ENCODE peak calls at places on chromosomes 5 and 9, in six cellular contexts. B is HepG2, D is uterus, P is NB4, K is stomach, G is IMR-90. Q is an unnamed sample.

GRCh38 chr5:43332401-43332800 is 19.2 kb upstream of the HMGCS1 start:
- DNase-seq in B (no peak), D (no peak), P (no peak), K (no peak), G (no peak), Q (no peak)

GRCh38 chr5:1845696-1846095 is 37.0 kb downstream of the IRX4 start:
- DNase-seq in B (no peak), D (no peak), P (no peak), K (no peak), G (no peak), Q (no peak)

GRCh38 chr9:15176821-15177220 is 130.2 kb downstream of the TTC39B start:
- DNase-seq in B (no peak), D (no peak), P (no peak), K (no peak), G (no peak), Q (no peak)

GRCh38 chr9:33498387-33498786 is 24.7 kb upstream of the NOL6 start:
- DNase-seq in B (no peak), D (no peak), P (peak; percentile 48), K (no peak), G (peak; percentile 20), Q (no peak)

GRCh38 chr5:32664523-32664922 is 46.6 kb upstream of the NPR3 start:
- DNase-seq in B (no peak), D (no peak), P (no peak), K (no peak), G (no peak), Q (no peak)

GRCh38 chr9:38054653-38055052 is 14.4 kb downstream of the SHB start:
- DNase-seq in B (no peak), D (no peak), P (no peak), K (no peak), G (no peak), Q (no peak)

GRCh38 chr9:76313771-76314170 is 80.5 kb downstream of the RFK start:
- DNase-seq in B (no peak), D (no peak), P (no peak), K (no peak), G (no peak), Q (no peak)

GRCh38 chr9:75111019-75111622 is 22.8 kb downstream of the OSTF1 start:
- DNase-seq in B (no peak), D (no peak), P (no peak), K (peak; percentile 39), G (no peak), Q (no peak)

GRCh38 chr9:2216591-2216990 is 201.4 kb downstream of the SMARCA2 start:
- DNase-seq in B (no peak), D (no peak), P (no peak), K (no peak), G (no peak), Q (no peak)

GRCh38 chr5:76862986-76863385 is 13.2 kb downstream of the S100Z start:
- DNase-seq in B (no peak), D (no peak), P (no peak), K (no peak), G (no peak), Q (no peak)

GRCh38 chr5:131321066-131321465 is 57.2 kb downstream of the CDC42SE2 start:
- DNase-seq in B (no peak), D (no peak), P (no peak), K (no peak), G (no peak), Q (no peak)

GRCh38 chr5:176817369-176817841 is 7.0 kb downstream of the UNC5A start:
- DNase-seq in B (no peak), D (no peak), P (no peak), K (no peak), G (no peak), Q (no peak)

GRCh38 chr5:115349001-115349817 is 52.8 kb upstream of the CCDC112 start:
- DNase-seq in B (peak; percentile 69), D (no peak), P (peak; percentile 53), K (peak; percentile 36), G (peak; percentile 90), Q (peak; percentile 80)

GRCh38 chr5:179225387-179225786 is 119.9 kb downstream of the ADAMTS2 start:
- DNase-seq in B (no peak), D (peak; percentile 6), P (no peak), K (no peak), G (no peak), Q (no peak)

GRCh38 chr5:119355636-119356383 is at the start of gene TNFAIP8:
- DNase-seq in B (peak; percentile 5), D (peak; percentile 42), P (peak; percentile 76), K (peak; percentile 62), G (peak; percentile 70), Q (no peak)

GRCh38 chr9:136995772-136996308 is 528 bp downstream of the CLIC3 start:
- DNase-seq in B (no peak), D (no peak), P (no peak), K (peak; percentile 61), G (peak; percentile 6), Q (no peak)
- H3K4me3 ChIP-seq in B (peak overlapping the region; percentile 63), D (no peak overlapping the region), P (no peak overlapping the region), K (peak overlapping the region; percentile 31), G (no peak overlapping the region), Q (peak overlapping the region; percentile 38)

GRCh38 chr9:131575121-131575640 is 29.9 kb downstream of the PRRT1B start:
- DNase-seq in B (no peak), D (no peak), P (no peak), K (no peak), G (no peak), Q (no peak)
- TF ChIP-seq POLR2A in B (no peak), D (no peak), P (no peak), K (no peak), G (no peak), Q (no peak)

GRCh38 chr9:77954619-77955018 is 77.0 kb downstream of the GNAQ start:
- DNase-seq in B (no peak), D (no peak), P (no peak), K (no peak), G (no peak), Q (no peak)

GRCh38 chr9:77954018-77954417 is 77.6 kb downstream of the GNAQ start:
- DNase-seq in B (no peak), D (no peak), P (no peak), K (no peak), G (peak; percentile 60), Q (no peak)

GRCh38 chr9:77951369-77951768 is 80.2 kb downstream of the GNAQ start:
- DNase-seq in B (no peak), D (no peak), P (no peak), K (no peak), G (no peak), Q (no peak)

GRCh38 chr9:77953590-77953989 is 78.0 kb downstream of the GNAQ start:
- DNase-seq in B (no peak), D (no peak), P (no peak), K (no peak), G (no peak), Q (no peak)

DNA sequence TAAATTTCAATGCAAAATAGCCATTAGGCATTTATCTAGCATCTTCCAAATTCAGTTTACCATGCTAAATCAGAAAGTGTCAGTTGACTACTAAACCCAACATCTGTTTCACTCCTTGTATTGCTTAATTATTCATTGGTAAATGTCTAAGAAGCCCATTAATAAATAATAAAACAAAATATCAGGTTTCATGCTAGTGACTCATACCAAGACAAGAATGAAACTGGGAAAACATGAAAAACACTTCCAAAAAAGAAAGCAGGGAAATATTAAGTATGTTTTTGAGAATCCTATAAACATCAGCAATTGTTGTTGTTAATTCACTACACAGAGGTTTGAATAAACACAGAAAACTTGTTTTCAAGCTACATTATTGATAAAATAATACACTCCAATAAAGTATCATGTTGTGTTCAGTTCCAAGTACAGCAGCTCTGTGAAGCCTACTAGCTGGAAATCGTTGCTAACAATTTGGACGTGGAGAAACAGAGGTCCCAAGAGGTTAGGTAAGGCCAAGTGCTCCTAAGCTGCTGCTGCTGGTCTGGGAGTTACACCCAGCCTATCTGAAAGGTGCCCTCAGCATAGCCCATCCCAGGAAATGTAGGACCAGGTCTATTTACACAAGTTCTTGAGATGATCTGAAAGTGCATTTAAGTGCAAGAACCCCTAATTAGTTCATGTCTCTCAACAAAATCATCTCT is 78.8 kb downstream of the GNAQ start:
- DNase-seq in B (no peak), D (no peak), P (peak; percentile 36), K (no peak), G (peak; percentile 49), Q (no peak)
- H3K4me3 ChIP-seq in B (no peak overlapping the region), D (no peak overlapping the region), P (no peak overlapping the region), K (no peak overlapping the region), G (no peak overlapping the region), Q (no peak overlapping the region)

GRCh38 chr5:10440367-10440990 is 1.2 kb upstream of the ROPN1L start:
- DNase-seq in B (no peak), D (no peak), P (no peak), K (no peak), G (no peak), Q (no peak)

GRCh38 chr5:10441992-10442435 is 335 bp downstream of the ROPN1L start:
- DNase-seq in B (no peak), D (no peak), P (no peak), K (no peak), G (no peak), Q (no peak)

GRCh38 chr5:10442581-10442980 is 902 bp downstream of the ROPN1L start:
- DNase-seq in B (no peak), D (no peak), P (peak; percentile 81), K (no peak), G (no peak), Q (no peak)

GRCh38 chr5:10439692-10440091 is 2.0 kb upstream of the ROPN1L start:
- DNase-seq in B (no peak), D (no peak), P (no peak), K (no peak), G (no peak), Q (no peak)

GRCh38 chr5:10441083-10441991 is at the start of gene ROPN1L:
- DNase-seq in B (peak; percentile 62), D (peak; percentile 87), P (peak; percentile 95), K (peak; percentile 88), G (peak; percentile 82), Q (peak; percentile 93)
- TF ChIP-seq POLR2A in B (peak; percentile 44), D (peak; percentile 84), P (no peak), K (no peak), G (peak; percentile 26), Q (no peak)

DNA sequence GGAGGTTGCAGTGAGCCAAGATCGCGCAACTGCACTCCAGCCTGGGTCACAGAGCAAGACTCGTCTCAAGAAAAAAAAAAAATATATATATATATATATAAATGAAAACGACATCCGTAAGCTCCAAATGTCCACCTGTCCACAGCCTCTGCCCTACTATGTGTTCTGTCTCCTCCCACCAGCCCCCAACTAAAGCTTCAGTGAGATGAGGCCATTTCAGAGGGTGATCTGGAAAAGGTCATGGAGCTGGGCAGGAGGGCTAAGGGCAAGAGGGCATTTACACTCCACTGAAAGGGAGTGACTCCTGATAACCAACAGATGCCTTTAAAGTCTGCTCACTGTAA is 2.4 kb downstream of the SPRY4 start:
- DNase-seq in B (no peak), D (no peak), P (no peak), K (no peak), G (no peak), Q (no peak)
- H3K4me3 ChIP-seq in B (peak overlapping the region; percentile 99), D (peak overlapping the region; percentile 3), P (peak overlapping the region; percentile 91), K (peak overlapping the region; percentile 63), G (peak overlapping the region; percentile 68), Q (peak overlapping the region; percentile 74)